ENCODE peak calls at places on chromosomes 3 and 15, in nine cellular contexts. G is hepatocyte; O is CD4-positive, alpha-beta T cell; P is ascending aorta; R is RWPE2; Q is AG04450; H is breast epithelium; W is IMR-90; B is H9. A is an unnamed sample.

GRCh38 chr15:67091073-67091965 is 25.9 kb downstream of the SMAD3 start:
- DNase-seq in G (peak; percentile 73), O (peak; percentile 51), P (peak; percentile 78), R (peak; percentile 98), Q (peak; percentile 86), H (no peak), W (peak; percentile 99), B (no peak), A (no peak)

GRCh38 chr3:147191795-147192385 is 214.5 kb downstream of the ZIC4 start:
- DNase-seq in G (peak; percentile 72), O (no peak), P (no peak), R (no peak), Q (peak; percentile 61), H (no peak), W (peak; percentile 75), B (peak; percentile 59), A (peak; percentile 5)

GRCh38 chr3:37599779-37600178 is 261.9 kb upstream of the CTDSPL start:
- DNase-seq in G (no peak), O (no peak), P (no peak), R (no peak), Q (no peak), H (no peak), W (no peak), B (no peak), A (no peak)

GRCh38 chr15:81001180-81002003 is 669 bp downstream of the TLNRD1 start:
- DNase-seq in G (peak; percentile 83), O (peak; percentile 30), P (peak; percentile 78), R (peak; percentile 78), Q (no peak), H (peak; percentile 42), W (peak; percentile 35), B (peak; percentile 48), A (no peak)

GRCh38 chr3:42662813-42663535 is 9.5 kb downstream of the ZBTB47 start:
- DNase-seq in G (no peak), O (no peak), P (peak; percentile 54), R (no peak), Q (no peak), H (no peak), W (no peak), B (no peak), A (no peak)

GRCh38 chr15:77753238-77753873 is 120.6 kb upstream of the LINGO1 start:
- DNase-seq in G (peak; percentile 77), O (no peak), P (no peak), R (no peak), Q (no peak), H (no peak), W (peak; percentile 5), B (peak; percentile 70), A (no peak)

GRCh38 chr3:33926998-33927605 is 128.7 kb downstream of the PDCD6IP start:
- DNase-seq in G (no peak), O (no peak), P (no peak), R (no peak), Q (no peak), H (no peak), W (no peak), B (no peak), A (no peak)

GRCh38 chr15:91559066-91559465 is 294.4 kb upstream of the SLCO3A1 start:
- DNase-seq in G (no peak), O (no peak), P (no peak), R (no peak), Q (no peak), H (no peak), W (no peak), B (no peak), A (no peak)

GRCh38 chr3:180295811-180296210 is 259.1 kb upstream of the PEX5L start:
- DNase-seq in G (peak; percentile 11), O (no peak), P (no peak), R (no peak), Q (no peak), H (peak; percentile 36), W (peak; percentile 10), B (no peak), A (no peak)

GRCh38 chr3:108024146-108024836 is 66.5 kb downstream of the CD47 start:
- DNase-seq in G (no peak), O (no peak), P (no peak), R (no peak), Q (no peak), H (no peak), W (peak; percentile 22), B (no peak), A (no peak)

GRCh38 chr15:62775932-62776331 is 266.6 kb upstream of the TPM1 start:
- DNase-seq in G (no peak), O (no peak), P (no peak), R (no peak), Q (no peak), H (no peak), W (no peak), B (no peak), A (no peak)

GRCh38 chr15:82739086-82739485 is 29.4 kb upstream of the AP3B2 start:
- DNase-seq in G (no peak), O (no peak), P (no peak), R (no peak), Q (no peak), H (no peak), W (peak; percentile 29), B (no peak), A (no peak)

GRCh38 chr15:82743810-82744209 is 34.1 kb upstream of the AP3B2 start:
- DNase-seq in G (no peak), O (no peak), P (no peak), R (no peak), Q (no peak), H (no peak), W (no peak), B (no peak), A (no peak)

GRCh38 chr15:82742134-82742533 is 32.5 kb upstream of the AP3B2 start:
- DNase-seq in G (no peak), O (no peak), P (no peak), R (no peak), Q (no peak), H (peak; percentile 43), W (no peak), B (no peak), A (no peak)

GRCh38 chr15:82737975-82738374 is 28.3 kb upstream of the AP3B2 start:
- DNase-seq in G (no peak), O (no peak), P (no peak), R (no peak), Q (no peak), H (no peak), W (peak; percentile 15), B (no peak), A (no peak)
- H3K27ac ChIP-seq in G (no peak overlapping the region), O (no peak overlapping the region), P (no peak overlapping the region), R (no peak overlapping the region), Q (no peak overlapping the region), H (no peak overlapping the region), W (no peak overlapping the region), B (no peak overlapping the region), A (no peak overlapping the region)

GRCh38 chr3:12965999-12966846 is 107.0 kb downstream of the IQSEC1 start:
- DNase-seq in G (no peak), O (no peak), P (no peak), R (no peak), Q (no peak), H (no peak), W (no peak), B (no peak), A (no peak)
- H3K27ac ChIP-seq in G (peak overlapping the region; percentile 93), O (no peak overlapping the region), P (peak overlapping the region; percentile 82), R (no peak overlapping the region), Q (no peak overlapping the region), H (peak overlapping the region; percentile 76), W (peak overlapping the region; percentile 77), B (no peak overlapping the region), A (peak overlapping the region; percentile 48)

GRCh38 chr3:46947981-46948791 is 28.4 kb downstream of the CCDC12 start:
- DNase-seq in G (peak; percentile 91), O (peak; percentile 61), P (no peak), R (no peak), Q (no peak), H (no peak), W (peak; percentile 52), B (no peak), A (no peak)

GRCh38 chr3:46946416-46946815 is 30.1 kb downstream of the CCDC12 start:
- DNase-seq in G (peak; percentile 57), O (no peak), P (no peak), R (no peak), Q (no peak), H (no peak), W (no peak), B (no peak), A (no peak)

GRCh38 chr3:46947545-46947899 is 29.0 kb downstream of the CCDC12 start:
- DNase-seq in G (no peak), O (no peak), P (no peak), R (no peak), Q (no peak), H (no peak), W (no peak), B (no peak), A (no peak)

GRCh38 chr3:46948830-46949671 is 27.5 kb downstream of the CCDC12 start:
- DNase-seq in G (peak; percentile 63), O (no peak), P (no peak), R (no peak), Q (no peak), H (no peak), W (no peak), B (peak; percentile 41), A (no peak)

DNA sequence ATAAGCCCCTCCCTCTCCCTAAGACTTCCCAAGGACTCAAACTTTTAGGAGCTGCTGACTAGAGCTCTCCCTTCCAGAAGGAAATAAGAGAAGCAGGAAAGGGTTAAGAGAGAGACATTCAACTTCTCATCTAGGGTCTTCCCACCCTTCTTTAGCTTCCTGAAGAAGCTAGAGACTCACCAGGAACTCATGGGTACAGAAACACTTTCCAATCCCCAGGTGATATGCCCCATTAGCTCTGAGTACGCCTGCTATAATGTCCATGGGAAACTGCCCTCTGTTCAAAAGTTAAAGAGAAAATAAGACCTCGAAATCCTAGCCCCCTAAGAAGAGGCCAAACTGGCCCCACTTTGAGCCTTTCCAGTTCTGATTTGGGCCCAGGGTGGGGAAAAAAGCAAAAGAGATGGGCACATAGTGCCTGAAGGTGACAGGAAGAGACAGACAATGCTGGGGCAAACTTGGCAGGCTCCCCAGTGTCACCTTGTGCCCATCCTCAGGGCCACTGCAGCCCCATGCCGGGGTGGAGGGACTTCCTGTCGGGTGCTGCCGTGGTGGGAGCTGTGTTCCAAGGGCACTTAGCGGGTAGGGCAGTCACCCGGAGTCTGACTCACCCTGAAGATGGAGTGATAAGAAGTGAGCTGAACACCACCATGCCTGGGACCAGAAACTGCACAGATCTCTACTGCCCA is 29.5 kb downstream of the CCDC12 start:
- DNase-seq in G (peak; percentile 71), O (peak; percentile 72), P (peak; percentile 76), R (no peak), Q (no peak), H (no peak), W (peak; percentile 31), B (no peak), A (no peak)
- H3K27ac ChIP-seq in G (peak overlapping the region; percentile 99), O (peak overlapping the region; percentile 64), P (peak overlapping the region; percentile 69), R (peak overlapping the region; percentile 47), Q (no peak overlapping the region), H (peak overlapping the region; percentile 75), W (no peak overlapping the region), B (no peak overlapping the region), A (peak overlapping the region; percentile 36)

DNA sequence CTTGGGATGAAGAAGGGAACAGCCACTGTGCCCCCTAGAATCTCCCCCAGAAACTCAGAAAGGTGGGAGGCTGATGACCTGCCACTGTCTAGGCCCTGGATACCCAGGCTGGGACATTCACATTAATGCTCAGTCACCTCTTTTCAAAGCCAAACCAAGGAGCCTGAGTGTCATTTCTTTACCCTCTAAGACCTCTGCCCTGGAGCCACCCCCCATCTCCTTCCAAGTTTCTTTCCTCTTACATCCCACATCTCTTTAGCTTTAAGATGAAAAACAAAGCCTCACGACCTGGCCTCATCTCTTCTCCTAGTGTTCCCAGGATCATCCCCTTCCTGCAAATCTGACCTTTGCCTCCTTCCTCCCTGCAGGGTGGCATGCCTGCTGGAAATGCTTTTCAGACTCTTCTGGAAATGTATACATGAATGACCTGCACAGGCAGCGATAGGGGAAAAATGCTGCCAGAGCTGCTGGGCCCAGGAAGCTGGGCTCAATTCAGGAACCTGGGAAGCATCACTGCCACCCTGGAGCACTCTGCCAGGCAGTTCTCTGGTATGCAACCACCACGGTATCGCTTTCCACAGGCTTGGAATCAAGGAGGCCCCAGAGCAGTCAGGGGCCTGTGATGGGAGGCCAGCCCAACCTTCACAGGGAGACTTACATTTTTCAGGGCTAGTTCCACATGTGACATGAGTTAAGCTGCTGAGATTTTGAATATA is 67.6 kb downstream of the DAPK2 start:
- DNase-seq in G (no peak), O (no peak), P (no peak), R (no peak), Q (no peak), H (no peak), W (no peak), B (peak; percentile 14), A (no peak)
- H3K27ac ChIP-seq in G (peak overlapping the region; percentile 9), O (no peak overlapping the region), P (no peak overlapping the region), R (no peak overlapping the region), Q (no peak overlapping the region), H (no peak overlapping the region), W (no peak overlapping the region), B (no peak overlapping the region), A (no peak overlapping the region)

A was measured in caudate nucleus.